ENCODE peak calls at places on chromosomes 12 and 14, in five cellular contexts. Q is IMR-90, R is suprapubic skin, W is fibroblast of lung, S is gastrocnemius medialis. N is an unnamed sample. For H3K4me1, the result is how much of the 10 kb centered on the place peaks cover.

GRCh38 chr12:116466536-116466935 is 92.6 kb upstream of the MAP1LC3B2 start:
- DNase-seq in Q (peak), R (no peak), W (peak), S (no peak), N (peak)

GRCh38 chr14:56271988-56272387 is 153.8 kb downstream of the PELI2 start:
- DNase-seq in Q (peak), R (no peak), W (no peak), S (no peak), N (no peak)

GRCh38 chr12:46303039-46303666 is 34.3 kb upstream of the SLC38A1 start:
- DNase-seq in Q (peak), R (no peak), W (peak), S (no peak), N (peak)

GRCh38 chr12:15180975-15181683 is 40.1 kb downstream of the RERG start:
- DNase-seq in Q (no peak), R (no peak), W (no peak), S (no peak), N (no peak)

GRCh38 chr14:79369359-79370332 is 841.7 kb downstream of the DIO2 start:
- DNase-seq in Q (peak), R (no peak), W (peak), S (no peak), N (peak)

GRCh38 chr12:131962069-131962468 is 12.3 kb downstream of the EP400 start:
- DNase-seq in Q (no peak), R (no peak), W (no peak), S (no peak), N (no peak)

GRCh38 chr12:76020281-76020680 is 11.3 kb downstream of the PHLDA1 start:
- DNase-seq in Q (peak), R (peak), W (peak), S (no peak), N (no peak)

GRCh38 chr14:102924632-102925588 is 2.4 kb downstream of the AMN start:
- DNase-seq in Q (no peak), R (no peak), W (no peak), S (no peak), N (no peak)

GRCh38 chr14:104333903-104334811 is 195.8 kb downstream of the KIF26A start:
- DNase-seq in Q (no peak), R (no peak), W (no peak), S (no peak), N (no peak)

GRCh38 chr14:102545461-102546265 is 36.1 kb upstream of the ANKRD9 start:
- DNase-seq in Q (peak), R (no peak), W (peak), S (no peak), N (peak)

GRCh38 chr12:128661216-128661550 is 162.6 kb downstream of the SLC15A4 start:
- DNase-seq in Q (no peak), R (no peak), W (no peak), S (no peak), N (no peak)

GRCh38 chr12:109309441-109310246 is 560 bp upstream of the FOXN4 start:
- DNase-seq in Q (no peak), R (no peak), W (no peak), S (no peak), N (peak)

GRCh38 chr12:50232771-50233209 is 50.5 kb downstream of the LIMA1 start:
- DNase-seq in Q (no peak), R (no peak), W (no peak), S (no peak), N (no peak)

GRCh38 chr12:107844312-107844921 is 69.9 kb downstream of the ASCL4 start:
- DNase-seq in Q (no peak), R (no peak), W (no peak), S (no peak), N (no peak)

GRCh38 chr12:109218996-109219395 is 90.1 kb downstream of the FOXN4 start:
- DNase-seq in Q (no peak), R (no peak), W (no peak), S (no peak), N (no peak)

GRCh38 chr12:50764861-50765324 is 992 bp downstream of the ATF1 start:
- DNase-seq in Q (peak), R (peak), W (peak), S (no peak), N (peak)

GRCh38 chr14:56244138-56244789 is 126.1 kb downstream of the PELI2 start:
- DNase-seq in Q (peak), R (no peak), W (peak), S (no peak), N (peak)

GRCh38 chr12:1795785-1796514 is 24.4 kb upstream of the LRTM2 start:
- DNase-seq in Q (peak), R (peak), W (peak), S (peak), N (peak)

GRCh38 chr12:47527816-47528215 is 178.0 kb downstream of the RPAP3 start:
- DNase-seq in Q (peak), R (no peak), W (no peak), S (no peak), N (no peak)

GRCh38 chr12:108770269-108770829 is 39.0 kb upstream of the CORO1C start:
- DNase-seq in Q (no peak), R (no peak), W (no peak), S (no peak), N (no peak)

GRCh38 chr12:9792185-9792900 is 31.6 kb upstream of the CD69 start:
- DNase-seq in Q (no peak), R (no peak), W (no peak), S (no peak), N (no peak)

GRCh38 chr12:88753074-88753473 is 172.8 kb upstream of the KITLG start:
- DNase-seq in Q (peak), R (no peak), W (no peak), S (no peak), N (no peak)

GRCh38 chr14:103690332-103690731 is 24.9 kb downstream of the XRCC3 start:
- DNase-seq in Q (no peak), R (peak), W (no peak), S (no peak), N (no peak)

GRCh38 chr12:124512667-124513296 is 54.6 kb downstream of the NCOR2 start:
- DNase-seq in Q (peak), R (peak), W (peak), S (no peak), N (peak)

GRCh38 chr12:18794000-18794399 is 56.1 kb downstream of the CAPZA3 start:
- DNase-seq in Q (no peak), R (no peak), W (no peak), S (no peak), N (no peak)

GRCh38 chr12:77943466-77943865 is 112.8 kb downstream of the NAV3 start:
- DNase-seq in Q (peak), R (no peak), W (peak), S (no peak), N (peak)

GRCh38 chr12:57755454-57756372 is 810 bp downstream of the MARCHF9 start:
- DNase-seq in Q (no peak), R (peak), W (no peak), S (no peak), N (peak)

GRCh38 chr12:113285679-113286645 is 48.9 kb downstream of the SLC8B1 start:
- DNase-seq in Q (no peak), R (no peak), W (no peak), S (no peak), N (no peak)

GRCh38 chr12:19186722-19187661 is 57.5 kb downstream of the PLEKHA5 start:
- DNase-seq in Q (peak), R (no peak), W (peak), S (no peak), N (peak)

GRCh38 chr14:21096438-21096837 is 2.0 kb downstream of the ZNF219 start:
- DNase-seq in Q (no peak), R (no peak), W (no peak), S (no peak), N (no peak)

GRCh38 chr12:3777206-3777809 is 24.4 kb upstream of the CRACR2A start:
- DNase-seq in Q (peak), R (no peak), W (peak), S (no peak), N (peak)

GRCh38 chr14:98923596-98923995 is 348.4 kb downstream of the BCL11B start:
- DNase-seq in Q (no peak), R (no peak), W (no peak), S (no peak), N (no peak)

GRCh38 chr14:93797071-93797470 is 8.8 kb upstream of the PRIMA1 start:
- DNase-seq in Q (no peak), R (no peak), W (no peak), S (no peak), N (no peak)

GRCh38 chr14:52442602-52443001 is 109.7 kb downstream of the TXNDC16 start:
- DNase-seq in Q (no peak), R (no peak), W (no peak), S (no peak), N (no peak)

GRCh38 chr14:39179042-39179441 is 4.0 kb downstream of the PNN start:
- DNase-seq in Q (no peak), R (no peak), W (no peak), S (no peak), N (no peak)

GRCh38 chr12:109310247-109311125 is 1.4 kb upstream of the FOXN4 start:
- DNase-seq in Q (no peak), R (no peak), W (no peak), S (no peak), N (no peak)

GRCh38 chr12:68007466-68007865 is 18.2 kb downstream of the IFNG-AS1 start:
- DNase-seq in Q (peak), R (no peak), W (peak), S (no peak), N (peak)

GRCh38 chr14:69483765-69484443 is 624 bp upstream of the PLEKHD1 start:
- DNase-seq in Q (peak), R (no peak), W (peak), S (peak), N (peak)

GRCh38 chr14:85575617-85575898 is 45.6 kb downstream of the FLRT2 start:
- DNase-seq in Q (no peak), R (no peak), W (no peak), S (no peak), N (no peak)

GRCh38 chr14:23627961-23628360 is 8.2 kb upstream of the DHRS2 start:
- DNase-seq in Q (no peak), R (no peak), W (no peak), S (no peak), N (no peak)
- TF ChIP-seq CTCF in Q (no peak), R (no peak), W (no peak), S (no peak), N (no peak)

GRCh38 chr12:120767071-120768024 is 41.7 kb downstream of the ACADS start:
- DNase-seq in Q (no peak), R (no peak), W (no peak), S (no peak), N (no peak)
- H3K4me1 ChIP-seq in Q (under half), R (under half), W (under half), S (under half), N (under half)

GRCh38 chr12:54535474-54535873 is 13.9 kb upstream of the PDE1B start:
- DNase-seq in Q (no peak), R (no peak), W (no peak), S (no peak), N (no peak)
- H3K27ac ChIP-seq in Q (no peak), R (no peak), W (no peak), S (no peak), N (no peak)

GRCh38 chr14:63910593-63911363 is 58.0 kb downstream of the SYNE2 start:
- DNase-seq in Q (peak), R (no peak), W (peak), S (no peak), N (peak)
- TF ChIP-seq CTCF in Q (no peak), R (no peak), W (no peak), S (no peak), N (no peak)

DNA sequence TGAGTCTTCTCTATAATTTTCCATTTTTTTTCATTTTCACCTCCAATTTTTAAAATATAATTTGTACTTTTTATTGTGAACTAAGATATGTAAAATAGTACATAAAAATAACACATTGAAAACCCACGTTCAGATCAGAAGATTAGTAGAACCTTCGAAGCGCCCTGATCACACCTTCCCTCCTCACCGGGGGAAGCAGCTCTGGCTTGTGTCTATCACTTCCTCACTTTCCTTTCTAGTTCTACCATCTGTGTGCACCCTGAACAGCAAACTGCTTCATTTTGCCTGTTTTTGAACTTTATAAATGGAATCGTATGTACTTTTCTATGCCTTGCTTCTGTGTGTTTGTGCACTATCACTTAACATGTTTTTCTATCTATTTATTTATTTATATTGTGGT is 11.8 kb upstream of the CD27 start:
- DNase-seq in Q (no peak), R (no peak), W (no peak), S (no peak), N (no peak)
- H3K4me1 ChIP-seq in Q (under half), R (under half), W (under half), S (under half), N (under half)

DNA sequence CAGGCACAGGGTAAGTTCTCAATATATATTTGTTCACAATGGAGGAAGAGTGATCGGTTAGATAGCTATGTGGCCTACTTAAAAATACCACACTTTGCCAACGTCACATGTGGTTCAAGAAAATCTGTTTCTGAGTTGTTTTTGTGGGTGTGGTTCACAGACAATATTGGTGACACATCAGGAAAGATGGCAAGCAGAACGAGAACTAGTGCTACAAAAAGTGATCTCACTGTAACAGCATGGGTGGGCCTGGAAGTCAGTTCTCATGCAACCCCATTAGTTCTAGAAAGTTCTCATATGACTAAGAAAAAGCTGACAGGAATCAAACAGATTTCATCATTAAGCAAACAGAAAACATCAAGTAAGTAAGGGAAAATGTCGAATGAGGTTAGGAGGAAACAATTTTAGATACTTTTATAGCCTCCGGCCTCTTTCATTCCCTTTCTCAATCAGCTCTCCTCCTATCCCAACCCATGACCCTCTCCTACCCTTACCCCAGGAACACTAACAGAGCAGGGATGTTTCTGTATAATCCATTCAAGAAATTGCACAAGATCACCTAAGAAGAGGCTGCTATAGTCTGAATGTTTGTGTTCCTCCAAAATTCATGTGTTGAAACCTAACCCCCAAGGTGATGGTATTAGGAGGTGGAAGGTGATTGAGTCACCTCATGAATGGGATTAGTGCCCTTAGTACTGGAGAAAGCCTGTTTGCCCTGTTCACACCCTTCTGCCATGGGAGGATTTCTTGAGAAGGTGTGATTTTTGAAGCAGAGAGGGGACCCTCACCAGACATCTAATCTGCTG is 15.5 kb upstream of the NTN4 start:
- DNase-seq in Q (peak), R (no peak), W (peak), S (no peak), N (no peak)
- H3K27ac ChIP-seq in Q (peak), R (peak), W (peak), S (peak), N (no peak)

DNA sequence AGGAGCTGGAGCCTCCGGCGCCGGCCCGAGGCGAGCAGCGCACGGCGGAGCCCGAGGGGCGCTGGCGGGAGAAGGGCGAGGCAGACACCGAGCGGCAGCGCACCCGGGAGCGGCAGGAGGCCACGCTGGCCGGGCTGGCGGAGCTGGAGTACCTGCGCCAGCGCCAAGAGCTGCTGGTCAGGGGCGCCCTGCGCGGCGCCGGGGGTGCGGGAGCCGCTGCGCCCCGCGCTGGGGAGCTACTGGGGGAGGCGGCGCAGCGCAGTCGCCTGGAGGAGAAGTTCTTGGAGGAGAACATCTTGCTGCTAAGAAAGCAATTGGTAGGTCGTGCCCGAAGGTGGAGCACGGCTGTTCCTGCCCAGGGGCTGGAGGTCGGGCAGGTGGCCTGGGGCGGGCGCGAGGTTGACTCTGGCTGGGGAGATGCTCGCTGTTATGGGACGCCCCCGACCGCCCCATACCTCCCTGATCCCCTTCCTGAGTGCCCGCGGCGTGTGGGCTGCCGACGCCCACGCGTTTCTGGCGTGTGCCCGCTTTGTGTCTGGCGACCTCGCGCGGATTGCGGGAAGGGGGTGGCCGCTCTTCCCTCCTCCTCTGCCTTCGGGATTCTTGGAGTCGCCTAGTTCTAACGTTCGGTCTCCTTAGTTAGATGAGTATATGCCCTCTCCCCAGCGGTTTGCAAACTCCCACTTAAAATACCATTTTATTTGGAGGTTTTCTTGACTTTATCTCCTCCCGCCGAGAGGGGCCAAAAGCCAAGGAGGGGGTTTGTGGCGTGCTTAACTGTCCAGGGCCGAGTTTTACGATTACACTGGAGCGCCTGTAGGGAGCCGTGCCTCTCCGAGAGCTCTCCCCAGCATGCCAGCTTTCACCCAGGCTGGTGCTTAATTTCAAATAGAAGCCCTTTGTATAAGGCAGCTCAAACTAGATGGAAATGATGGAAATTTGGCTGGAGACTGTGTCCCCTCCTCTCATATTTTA is 756 bp downstream of the DACT1 start:
- DNase-seq in Q (peak), R (peak), W (peak), S (no peak), N (peak)
- TF ChIP-seq CTCF in Q (peak), R (no peak), W (no peak), S (no peak), N (peak)

GRCh38 chr12:11704094-11704493 is 54.6 kb downstream of the ETV6 start:
- DNase-seq in Q (no peak), R (no peak), W (no peak), S (no peak), N (no peak)

GRCh38 chr12:11707535-11707934 is 58.1 kb downstream of the ETV6 start:
- DNase-seq in Q (no peak), R (no peak), W (no peak), S (no peak), N (no peak)

GRCh38 chr12:11705010-11705409 is 55.5 kb downstream of the ETV6 start:
- DNase-seq in Q (peak), R (no peak), W (peak), S (no peak), N (no peak)

GRCh38 chr12:11709513-11709912 is 60.0 kb downstream of the ETV6 start:
- DNase-seq in Q (no peak), R (no peak), W (no peak), S (no peak), N (no peak)

DNA sequence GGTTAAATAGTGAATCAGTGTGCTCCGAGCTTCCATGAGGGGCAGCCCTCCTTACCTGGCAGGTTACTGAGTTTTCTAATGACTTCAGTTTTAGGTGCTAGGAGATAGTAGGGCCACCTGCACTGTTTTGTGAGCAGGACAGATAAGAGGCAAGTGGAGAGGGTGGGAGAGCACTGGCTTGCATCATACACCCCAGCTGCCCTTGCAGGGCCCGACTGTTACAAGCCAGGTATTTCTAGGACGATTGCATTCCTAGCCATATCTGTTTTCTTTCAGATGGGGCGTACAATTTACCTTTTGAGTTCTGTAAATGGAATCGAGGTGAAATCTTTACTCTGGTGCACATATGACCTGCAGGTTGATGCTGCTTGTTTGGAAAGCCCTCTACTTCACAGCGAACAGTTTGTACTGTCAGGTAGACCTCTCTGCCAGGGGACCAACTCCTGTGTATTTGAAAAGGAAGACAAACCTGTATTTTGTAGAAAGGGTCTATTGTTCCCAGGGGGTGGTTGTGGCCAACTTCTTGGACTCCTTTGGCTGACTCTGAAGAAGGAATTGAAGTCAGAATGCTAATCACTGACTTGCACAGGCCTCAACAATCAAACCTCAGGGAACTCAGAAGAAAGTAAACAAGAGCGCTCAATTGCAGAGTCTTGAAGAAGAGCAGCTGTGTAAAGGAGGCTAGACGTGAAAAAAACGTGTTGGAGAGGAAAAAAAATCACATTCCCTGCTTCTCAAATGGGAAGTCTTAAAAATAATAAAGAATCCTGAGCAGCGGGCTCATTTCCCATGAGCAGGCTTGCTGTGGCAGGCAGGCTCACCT is 57.2 kb downstream of the ETV6 start:
- DNase-seq in Q (peak), R (no peak), W (peak), S (no peak), N (no peak)
- H3K4me1 ChIP-seq in Q (under half), R (under half), W (under half), S (under half), N (under half)

N was measured in cardiac muscle cell.